ENCODE peak calls at places on chromosomes 1 and 21, in four cellular contexts. One of them, this sample, is unnamed.

GRCh38 chr1:67514786-67515185 is 84.6 kb upstream of the SERBP1 start:
- DNase-seq in SK-N-SH: no peak
- DNase-seq in HepG2: no peak
- DNase-seq in GM12878: no peak
- DNase-seq in this sample: no peak

GRCh38 chr1:39671793-39672550 is at the start of gene NT5C1A:
- DNase-seq in SK-N-SH: peak
- DNase-seq in HepG2: no peak
- DNase-seq in GM12878: no peak
- DNase-seq in this sample: no peak

GRCh38 chr1:38600286-38600685 is 259.3 kb downstream of the RRAGC start:
- DNase-seq in SK-N-SH: no peak
- DNase-seq in HepG2: no peak
- DNase-seq in GM12878: no peak
- DNase-seq in this sample: no peak

GRCh38 chr1:26721669-26722355 is 26.0 kb downstream of the ARID1A start:
- DNase-seq in SK-N-SH: no peak
- DNase-seq in HepG2: no peak
- DNase-seq in GM12878: no peak
- DNase-seq in this sample: no peak

GRCh38 chr1:107748529-107748928 is 216.5 kb downstream of the VAV3 start:
- DNase-seq in SK-N-SH: peak
- DNase-seq in HepG2: peak
- DNase-seq in GM12878: no peak
- DNase-seq in this sample: no peak

GRCh38 chr1:28062806-28063205 is 25.6 kb downstream of the EYA3 start:
- DNase-seq in SK-N-SH: no peak
- DNase-seq in HepG2: no peak
- DNase-seq in GM12878: no peak
- DNase-seq in this sample: no peak

GRCh38 chr1:178011101-178011828 is 41.4 kb upstream of the SEC16B start:
- DNase-seq in SK-N-SH: no peak
- DNase-seq in HepG2: peak
- DNase-seq in GM12878: no peak
- DNase-seq in this sample: no peak

GRCh38 chr1:16152521-16153087 is 3.3 kb downstream of the EPHA2 start:
- DNase-seq in SK-N-SH: no peak
- DNase-seq in HepG2: peak
- DNase-seq in GM12878: no peak
- DNase-seq in this sample: no peak

GRCh38 chr1:157842939-157843338 is 1.3 kb upstream of the CD5L start:
- DNase-seq in SK-N-SH: no peak
- DNase-seq in HepG2: no peak
- DNase-seq in GM12878: no peak
- DNase-seq in this sample: no peak

GRCh38 chr21:33011462-33011861 is 14.3 kb upstream of the OLIG2 start:
- DNase-seq in SK-N-SH: no peak
- DNase-seq in HepG2: peak
- DNase-seq in GM12878: no peak
- DNase-seq in this sample: no peak

GRCh38 chr1:221567859-221568507 is 173.9 kb downstream of the DUSP10 start:
- DNase-seq in SK-N-SH: no peak
- DNase-seq in HepG2: no peak
- DNase-seq in GM12878: no peak
- DNase-seq in this sample: no peak

GRCh38 chr1:216854836-216855485 is 131.7 kb upstream of the ESRRG start:
- DNase-seq in SK-N-SH: no peak
- DNase-seq in HepG2: no peak
- DNase-seq in GM12878: no peak
- DNase-seq in this sample: no peak

GRCh38 chr1:173914366-173914871 is 2.7 kb downstream of the SERPINC1 start:
- DNase-seq in SK-N-SH: peak
- DNase-seq in HepG2: peak
- DNase-seq in GM12878: no peak
- DNase-seq in this sample: peak

GRCh38 chr1:117271129-117271528 is 60.4 kb upstream of the VTCN1 start:
- DNase-seq in SK-N-SH: no peak
- DNase-seq in HepG2: no peak
- DNase-seq in GM12878: no peak
- DNase-seq in this sample: no peak

GRCh38 chr1:12087797-12088314 is 24.8 kb downstream of the TNFRSF8 start:
- DNase-seq in SK-N-SH: no peak
- DNase-seq in HepG2: no peak
- DNase-seq in GM12878: peak
- DNase-seq in this sample: no peak

GRCh38 chr1:22755641-22756040 is 45.0 kb downstream of the EPHB2 start:
- DNase-seq in SK-N-SH: no peak
- DNase-seq in HepG2: no peak
- DNase-seq in GM12878: no peak
- DNase-seq in this sample: no peak

GRCh38 chr1:156153362-156153761 is at the start of gene SEMA4A:
- DNase-seq in SK-N-SH: no peak
- DNase-seq in HepG2: no peak
- DNase-seq in GM12878: no peak
- DNase-seq in this sample: no peak

GRCh38 chr21:38622081-38622826 is 124.0 kb upstream of the ERG start:
- DNase-seq in SK-N-SH: no peak
- DNase-seq in HepG2: no peak
- DNase-seq in GM12878: no peak
- DNase-seq in this sample: no peak
- TF ChIP-seq TCF12 in SK-N-SH: no peak
- TF ChIP-seq TCF12 in HepG2: no peak
- TF ChIP-seq TCF12 in GM12878: no peak
- TF ChIP-seq TCF12 in this sample: no peak

GRCh38 chr1:172814428-172814827 is 155.5 kb downstream of the FASLG start:
- DNase-seq in SK-N-SH: no peak
- DNase-seq in HepG2: no peak
- DNase-seq in GM12878: no peak
- DNase-seq in this sample: no peak
- TF ChIP-seq TCF12 in SK-N-SH: no peak
- TF ChIP-seq TCF12 in HepG2: no peak
- TF ChIP-seq TCF12 in GM12878: no peak
- TF ChIP-seq TCF12 in this sample: no peak

DNA sequence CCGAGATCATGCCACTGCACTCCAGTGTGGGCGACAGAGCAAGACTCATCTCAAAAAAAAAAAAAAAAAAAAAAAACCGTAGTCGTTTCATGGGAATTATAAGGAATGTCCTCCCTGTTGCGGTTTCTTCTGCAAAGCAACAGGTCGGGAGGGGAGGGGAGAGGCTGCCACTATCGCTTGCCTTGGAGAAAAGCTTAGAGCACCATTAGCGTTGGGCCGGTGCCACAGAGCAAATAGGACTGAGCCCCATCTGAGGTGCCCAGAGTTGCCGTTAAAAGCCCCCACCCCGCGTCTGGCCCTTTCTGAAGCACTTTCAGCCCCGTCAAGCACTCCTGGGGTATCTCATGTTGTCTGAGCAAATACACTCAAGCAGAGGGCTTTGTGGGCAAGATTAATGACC is 2.2 kb downstream of the RIPPLY3 start:
- DNase-seq in SK-N-SH: peak
- DNase-seq in HepG2: no peak
- DNase-seq in GM12878: no peak
- DNase-seq in this sample: no peak
- TF ChIP-seq TCF12 in SK-N-SH: no peak
- TF ChIP-seq TCF12 in HepG2: no peak
- TF ChIP-seq TCF12 in GM12878: no peak
- TF ChIP-seq TCF12 in this sample: no peak

DNA sequence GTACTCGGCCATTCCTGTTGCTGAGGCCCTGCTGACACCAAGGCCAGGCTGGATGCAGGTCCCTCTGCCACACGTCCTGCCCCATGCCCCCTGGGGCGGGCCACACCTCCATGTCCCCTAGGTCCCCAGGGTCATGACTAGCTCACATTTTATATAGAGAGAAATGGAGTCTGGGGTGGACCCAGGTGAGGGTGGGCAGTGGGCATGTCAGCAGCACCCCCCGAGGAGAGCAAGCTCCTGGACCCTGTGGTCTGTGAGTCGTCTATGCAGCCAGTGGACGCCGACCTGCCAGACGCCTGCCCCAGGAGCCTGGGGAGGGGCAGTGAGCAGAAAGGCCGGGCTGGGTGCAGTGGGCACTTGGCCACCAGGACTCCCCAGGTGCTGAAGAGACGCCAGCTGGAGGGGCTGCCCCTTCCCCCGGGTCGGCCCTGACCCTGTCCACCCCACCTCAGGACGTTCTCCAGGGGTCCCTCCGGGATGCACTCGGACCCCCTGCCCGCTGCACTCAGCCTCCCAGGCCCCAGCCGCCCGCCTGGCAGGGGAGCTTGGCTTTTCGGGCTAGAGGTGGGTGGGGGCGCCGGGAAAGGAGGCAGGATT is 15.9 kb downstream of the SAMD11 start:
- DNase-seq in SK-N-SH: no peak
- DNase-seq in HepG2: no peak
- DNase-seq in GM12878: no peak
- DNase-seq in this sample: no peak
- TF ChIP-seq TCF12 in SK-N-SH: no peak
- TF ChIP-seq TCF12 in HepG2: no peak
- TF ChIP-seq TCF12 in GM12878: no peak
- TF ChIP-seq TCF12 in this sample: no peak

GRCh38 chr1:53545663-53546408 is 86.6 kb downstream of the DMRTB1 start:
- DNase-seq in SK-N-SH: peak
- DNase-seq in HepG2: no peak
- DNase-seq in GM12878: no peak
- DNase-seq in this sample: no peak
- TF ChIP-seq TCF12 in SK-N-SH: no peak
- TF ChIP-seq TCF12 in HepG2: no peak
- TF ChIP-seq TCF12 in GM12878: no peak
- TF ChIP-seq TCF12 in this sample: no peak

DNA sequence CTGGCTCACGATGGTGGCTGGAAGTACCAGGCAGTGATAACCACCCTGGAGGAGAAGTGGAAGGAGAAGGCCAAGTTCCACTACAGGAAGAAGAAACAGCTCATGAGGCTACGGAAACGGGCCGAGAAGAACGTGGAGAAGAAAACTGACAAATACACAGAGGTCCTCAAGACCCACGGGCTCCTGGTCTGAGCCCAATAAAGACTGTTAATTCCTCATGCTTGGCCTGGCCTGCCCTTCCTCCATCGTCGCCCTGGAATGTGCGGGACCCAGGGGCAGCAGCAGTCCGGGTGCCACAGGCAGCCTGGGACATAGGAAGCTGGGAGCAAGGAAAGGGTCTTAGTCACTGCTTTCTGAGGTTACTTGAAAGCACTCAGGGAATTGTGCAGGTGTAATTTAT is 10.8 kb downstream of the IL24 start:
- DNase-seq in SK-N-SH: no peak
- DNase-seq in HepG2: no peak
- DNase-seq in GM12878: no peak
- DNase-seq in this sample: no peak
- TF ChIP-seq TCF12 in SK-N-SH: no peak
- TF ChIP-seq TCF12 in HepG2: no peak
- TF ChIP-seq TCF12 in GM12878: no peak
- TF ChIP-seq TCF12 in this sample: no peak

DNA sequence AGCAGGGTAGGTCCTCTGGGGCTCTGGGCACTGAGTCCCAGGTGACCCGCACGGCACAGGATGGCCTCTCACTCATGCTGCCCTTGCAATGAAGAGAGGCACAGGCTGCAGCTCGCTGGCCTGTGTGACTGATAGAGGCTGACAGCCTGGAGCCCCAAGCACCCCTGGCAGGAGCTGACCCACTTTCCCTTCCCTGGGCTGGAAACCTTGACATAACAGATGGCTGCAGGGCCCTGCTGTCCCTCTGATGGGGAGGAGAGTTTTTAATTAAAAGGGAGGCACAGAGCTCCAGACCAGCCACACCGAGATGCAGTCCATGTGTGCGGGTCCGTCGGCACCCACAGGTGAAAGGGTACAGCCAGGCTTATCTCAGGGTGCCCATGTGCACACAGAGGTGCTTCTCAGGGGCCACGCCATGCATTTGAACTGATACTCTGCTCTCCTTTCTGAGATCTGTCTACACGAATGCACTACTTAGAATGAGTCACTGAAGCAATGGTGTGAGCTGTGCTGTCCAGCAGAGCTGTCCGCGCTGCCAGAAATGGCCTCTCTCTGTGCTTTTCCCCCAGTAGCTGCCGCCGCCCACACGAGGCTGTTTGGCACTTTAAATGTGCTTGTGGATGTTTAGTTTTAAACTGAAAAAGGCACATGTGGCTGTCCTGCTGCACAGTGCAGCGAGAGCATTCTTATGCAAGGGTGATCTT is 87.3 kb upstream of the COL6A1 start:
- DNase-seq in SK-N-SH: peak
- DNase-seq in HepG2: no peak
- DNase-seq in GM12878: no peak
- DNase-seq in this sample: no peak
- TF ChIP-seq TCF12 in SK-N-SH: no peak
- TF ChIP-seq TCF12 in HepG2: no peak
- TF ChIP-seq TCF12 in GM12878: no peak
- TF ChIP-seq TCF12 in this sample: no peak

DNA sequence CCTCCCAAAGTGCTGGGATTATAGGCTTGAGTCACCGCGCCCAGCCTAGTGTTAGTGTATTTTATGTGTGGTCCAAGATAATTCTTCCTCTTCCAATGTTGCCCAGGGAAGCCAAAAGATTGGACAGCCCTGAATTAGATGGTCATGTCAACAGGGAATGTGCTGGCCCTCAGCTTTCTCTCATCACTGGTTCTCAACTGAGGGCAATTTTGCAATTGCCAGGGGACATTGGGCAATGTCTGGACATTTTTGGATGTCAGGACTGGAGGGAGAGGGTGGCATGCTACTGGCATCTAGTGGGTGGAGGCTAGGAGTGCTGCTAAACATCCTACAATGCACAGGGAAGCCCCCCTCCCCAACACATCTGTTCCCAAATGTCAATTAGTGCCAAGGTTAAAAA is 95.0 kb downstream of the LAMC2 start:
- DNase-seq in SK-N-SH: no peak
- DNase-seq in HepG2: no peak
- DNase-seq in GM12878: no peak
- DNase-seq in this sample: no peak
- TF ChIP-seq TCF12 in SK-N-SH: no peak
- TF ChIP-seq TCF12 in HepG2: no peak
- TF ChIP-seq TCF12 in GM12878: no peak
- TF ChIP-seq TCF12 in this sample: no peak

GRCh38 chr1:55418625-55419024 is 203.5 kb upstream of the USP24 start:
- DNase-seq in SK-N-SH: no peak
- DNase-seq in HepG2: no peak
- DNase-seq in GM12878: no peak
- DNase-seq in this sample: no peak

GRCh38 chr1:55412060-55412459 is 196.9 kb upstream of the USP24 start:
- DNase-seq in SK-N-SH: no peak
- DNase-seq in HepG2: no peak
- DNase-seq in GM12878: no peak
- DNase-seq in this sample: no peak

GRCh38 chr1:55418208-55418607 is 203.0 kb upstream of the USP24 start:
- DNase-seq in SK-N-SH: no peak
- DNase-seq in HepG2: no peak
- DNase-seq in GM12878: no peak
- DNase-seq in this sample: no peak

GRCh38 chr1:55420021-55420420 is 204.9 kb upstream of the USP24 start:
- DNase-seq in SK-N-SH: no peak
- DNase-seq in HepG2: no peak
- DNase-seq in GM12878: no peak
- DNase-seq in this sample: no peak

GRCh38 chr1:55416164-55416842 is 201.1 kb upstream of the USP24 start:
- DNase-seq in SK-N-SH: no peak
- DNase-seq in HepG2: peak
- DNase-seq in GM12878: no peak
- DNase-seq in this sample: no peak
- TF ChIP-seq TCF12 in SK-N-SH: no peak
- TF ChIP-seq TCF12 in HepG2: no peak
- TF ChIP-seq TCF12 in GM12878: no peak
- TF ChIP-seq TCF12 in this sample: no peak

This sample was measured in H1.